ENCODE peak calls at places on chromosomes 3 and 15, in five cellular contexts. E is HEK293T, V is NT2/D1, N is GM12878, Z is HepG2. Q is an unnamed sample.

GRCh38 chr3:32414527-32415202 is 23.0 kb downstream of the CMTM7 start:
- DNase-seq in E (no peak), V (no peak), N (no peak), Z (no peak), Q (no peak)

GRCh38 chr15:98203872-98204660 is 243.6 kb downstream of the ARRDC4 start:
- DNase-seq in E (no peak), V (no peak), N (no peak), Z (no peak), Q (no peak)

GRCh38 chr15:58498821-58499580 is 67.2 kb downstream of the LIPC start:
- DNase-seq in E (no peak), V (no peak), N (no peak), Z (no peak), Q (no peak)

GRCh38 chr3:127722928-127723603 is 50.3 kb downstream of the ABTB1 start:
- DNase-seq in E (no peak), V (no peak), N (no peak), Z (no peak), Q (no peak)

GRCh38 chr3:137105277-137105977 is 147.6 kb downstream of the IL20RB start:
- DNase-seq in E (peak; percentile 51), V (peak; percentile 80), N (peak; percentile 19), Z (peak; percentile 41), Q (no peak)

GRCh38 chr15:47411733-47412530 is 305.4 kb upstream of the SEMA6D start:
- DNase-seq in E (no peak), V (no peak), N (no peak), Z (no peak), Q (no peak)

GRCh38 chr3:108053025-108053424 is 37.8 kb downstream of the CD47 start:
- DNase-seq in E (no peak), V (no peak), N (no peak), Z (no peak), Q (no peak)

GRCh38 chr3:159839561-159840379 is 148.9 kb upstream of the IL12A start:
- DNase-seq in E (no peak), V (peak; percentile 59), N (no peak), Z (no peak), Q (peak; percentile 57)

GRCh38 chr3:31634485-31634884 is 101.8 kb downstream of the STT3B start:
- DNase-seq in E (no peak), V (no peak), N (no peak), Z (no peak), Q (no peak)

GRCh38 chr3:159627229-159627628 is 361.4 kb upstream of the IL12A start:
- DNase-seq in E (no peak), V (no peak), N (no peak), Z (no peak), Q (no peak)

GRCh38 chr3:135801018-135801417 is 164.5 kb upstream of the PPP2R3A start:
- DNase-seq in E (no peak), V (no peak), N (no peak), Z (no peak), Q (no peak)

GRCh38 chr3:174957081-174957480 is 97.9 kb downstream of the NAALADL2 start:
- DNase-seq in E (no peak), V (no peak), N (no peak), Z (no peak), Q (no peak)

GRCh38 chr15:75050283-75050682 is 26.9 kb downstream of the PPCDC start:
- DNase-seq in E (no peak), V (no peak), N (no peak), Z (no peak), Q (no peak)

GRCh38 chr3:120147072-120147871 is 53.0 kb upstream of the GSK3B start:
- DNase-seq in E (no peak), V (no peak), N (no peak), Z (peak; percentile 39), Q (no peak)

GRCh38 chr15:63826513-63826912 is 7.2 kb downstream of the HERC1 start:
- DNase-seq in E (no peak), V (no peak), N (no peak), Z (no peak), Q (no peak)

GRCh38 chr3:152270145-152270870 is 1.6 kb downstream of the MBNL1 start:
- DNase-seq in E (no peak), V (no peak), N (no peak), Z (peak; percentile 39), Q (no peak)

DNA sequence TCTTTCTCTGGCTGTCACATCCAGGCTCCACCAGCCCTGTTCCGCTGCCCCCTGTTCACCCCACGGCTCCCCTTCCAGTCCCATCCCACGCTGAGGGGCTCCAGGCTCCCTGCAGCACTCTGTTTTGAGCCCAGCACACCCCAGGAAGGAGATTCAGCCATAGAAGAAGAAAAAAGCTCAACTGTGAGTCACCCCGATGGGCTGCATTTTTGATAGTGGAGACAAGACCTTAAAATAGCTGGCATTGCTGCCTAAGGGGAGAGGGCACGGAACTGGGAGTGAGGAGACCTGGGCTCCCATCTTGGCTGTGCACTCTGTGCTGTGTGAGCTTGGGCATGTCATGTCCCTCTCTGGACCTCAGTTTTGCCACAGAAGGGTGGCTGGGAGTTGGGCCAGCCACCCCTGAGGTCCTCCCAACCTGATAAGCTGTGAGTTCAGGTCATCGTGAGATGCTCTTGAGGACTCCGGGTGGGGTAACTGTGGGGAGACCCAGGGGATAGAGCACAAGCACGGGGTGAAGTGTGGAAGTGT is 57.2 kb upstream of the SMAD6 start:
- DNase-seq in E (no peak), V (no peak), N (no peak), Z (no peak), Q (no peak)
- TF ChIP-seq SUZ12 in E (no peak), V (no peak), N (no peak), Z (no peak), Q (no peak)

DNA sequence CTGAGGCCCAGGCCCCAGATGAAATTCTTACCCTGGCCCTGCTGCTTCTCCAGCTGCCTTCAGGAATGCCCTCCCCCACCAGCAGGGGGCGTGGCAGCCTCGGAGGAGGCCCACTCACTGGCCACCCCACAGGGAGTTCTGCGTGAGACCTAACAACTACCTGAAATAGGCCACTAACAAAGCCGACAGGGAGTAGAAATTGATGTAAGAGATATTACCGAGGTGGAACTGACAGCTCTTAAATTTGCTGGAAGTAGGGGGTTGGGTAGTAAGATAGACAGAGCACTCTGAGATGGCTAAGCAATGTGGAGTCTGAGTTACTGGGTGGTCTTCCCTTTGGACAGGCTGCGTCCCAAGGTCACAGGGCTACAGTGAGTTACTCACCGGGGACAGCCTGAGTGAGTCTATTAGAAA is 240.8 kb downstream of the SHOX2 start:
- DNase-seq in E (peak; percentile 78), V (peak; percentile 25), N (peak; percentile 1), Z (peak; percentile 2), Q (peak; percentile 93)
- TF ChIP-seq SUZ12 in E (no peak), V (no peak), N (no peak), Z (no peak), Q (no peak)

GRCh38 chr3:37863949-37864822 is 2.5 kb downstream of the CTDSPL start:
- DNase-seq in E (no peak), V (no peak), N (no peak), Z (peak; percentile 61), Q (no peak)
- TF ChIP-seq SUZ12 in E (no peak), V (no peak), N (no peak), Z (no peak), Q (no peak)

DNA sequence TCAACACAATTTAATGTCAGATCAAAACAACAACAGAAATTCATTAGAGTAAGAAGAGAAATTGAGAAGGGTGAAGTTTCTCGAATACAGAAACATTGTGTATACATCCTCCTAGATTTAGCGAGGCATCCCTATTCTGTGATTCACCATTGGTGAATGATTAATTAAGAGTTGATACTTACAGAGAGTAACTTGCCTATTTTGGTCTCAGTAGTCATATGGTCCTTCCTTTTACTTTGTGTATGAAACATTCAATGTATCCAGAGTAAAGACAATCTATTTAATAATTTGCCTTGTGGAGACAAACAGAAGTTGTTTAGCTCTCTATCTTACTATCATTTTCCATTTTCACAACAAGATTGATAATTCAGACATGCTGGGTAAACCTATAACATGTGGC is 432.0 kb downstream of the ZPLD1 start:
- DNase-seq in E (no peak), V (no peak), N (no peak), Z (no peak), Q (no peak)
- TF ChIP-seq SUZ12 in E (no peak), V (no peak), N (no peak), Z (no peak), Q (no peak)

DNA sequence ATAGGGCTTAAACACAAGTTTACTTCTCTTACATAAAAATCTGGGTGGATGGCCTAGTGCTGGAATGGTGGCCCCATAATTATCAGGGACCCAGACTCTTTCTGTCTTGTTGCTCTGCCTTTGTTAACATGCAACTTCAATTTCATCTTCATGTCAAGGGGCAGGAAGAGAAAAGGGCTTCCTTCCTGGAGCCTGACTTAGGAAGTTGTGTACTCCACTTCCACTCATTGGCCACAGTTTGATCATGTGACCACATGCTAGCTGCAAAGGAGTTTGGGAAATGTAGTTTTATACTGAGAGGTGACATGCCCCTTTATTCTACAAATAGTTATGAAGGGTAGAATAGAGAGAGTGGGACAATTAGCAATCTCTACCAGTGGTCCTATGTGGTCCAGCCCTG is 39.3 kb downstream of the RHCG start:
- DNase-seq in E (peak; percentile 75), V (no peak), N (no peak), Z (peak; percentile 12), Q (no peak)
- TF ChIP-seq SUZ12 in E (no peak), V (no peak), N (no peak), Z (peak; percentile 36), Q (no peak)

DNA sequence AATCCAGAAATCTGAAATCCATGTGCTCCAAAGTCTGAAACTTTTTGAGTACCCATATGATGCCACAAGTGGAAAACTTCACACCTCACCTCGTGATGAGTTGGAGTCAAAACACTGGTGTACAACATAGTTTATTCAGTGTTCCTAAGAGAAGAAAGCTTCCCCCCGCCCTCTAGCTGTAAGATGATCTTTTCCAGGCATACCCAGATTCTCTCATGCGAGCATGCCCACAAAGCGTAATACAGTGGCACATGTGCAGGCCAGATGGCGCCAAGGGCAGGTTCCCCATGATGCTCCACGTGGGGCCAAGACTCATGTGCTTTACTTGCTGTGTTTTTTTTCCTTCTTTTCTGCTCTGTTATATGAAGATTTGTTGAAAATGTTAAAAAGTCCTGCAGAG is 104.8 kb upstream of the LRRFIP2 start:
- DNase-seq in E (no peak), V (no peak), N (no peak), Z (no peak), Q (no peak)
- TF ChIP-seq SUZ12 in E (no peak), V (no peak), N (no peak), Z (no peak), Q (no peak)

DNA sequence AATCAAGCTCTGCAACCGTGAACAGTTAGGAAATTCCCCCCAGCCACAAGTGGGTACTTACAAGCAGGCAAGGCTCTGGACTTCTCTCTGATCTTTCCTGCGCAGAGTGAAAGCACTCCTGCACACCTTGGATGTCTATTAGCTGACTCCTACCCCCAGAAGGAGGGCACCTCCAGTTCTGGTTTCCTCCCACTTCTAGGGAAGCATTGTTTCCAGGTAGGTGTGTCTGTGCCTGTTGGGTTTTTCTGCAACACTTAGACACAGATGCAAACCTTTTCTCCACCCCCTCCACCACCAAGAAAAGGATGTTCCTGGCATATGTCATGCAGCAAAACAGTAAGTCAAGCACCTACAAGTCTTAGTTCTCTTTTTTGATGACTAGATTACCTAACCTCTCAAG is at the start of gene ZBED2:
- DNase-seq in E (no peak), V (no peak), N (no peak), Z (no peak), Q (no peak)
- TF ChIP-seq SUZ12 in E (no peak), V (no peak), N (no peak), Z (no peak), Q (no peak)

DNA sequence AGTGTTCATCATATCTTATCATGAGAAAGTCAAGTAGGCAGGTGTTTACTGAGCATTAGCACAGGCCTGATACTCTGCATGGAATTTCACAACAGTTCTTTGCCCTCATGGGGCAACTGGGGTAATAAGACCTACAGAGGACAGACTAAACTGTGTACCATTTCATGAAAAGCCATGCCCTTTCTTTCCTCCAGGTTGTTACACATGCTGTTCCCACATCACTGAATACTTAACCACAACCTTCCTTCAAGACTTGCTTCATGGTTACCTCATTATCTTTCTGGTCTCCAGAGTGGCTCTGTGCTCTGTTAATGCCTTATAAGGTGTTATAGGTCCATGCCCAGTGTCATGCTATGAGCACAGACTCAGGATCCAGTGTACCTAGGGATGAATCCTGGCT is 28.2 kb upstream of the RSL24D1 start:
- DNase-seq in E (no peak), V (no peak), N (peak; percentile 48), Z (no peak), Q (no peak)
- TF ChIP-seq SUZ12 in E (no peak), V (no peak), N (no peak), Z (no peak), Q (no peak)

Q was measured in H1.